ENCODE peak calls at places on chromosomes 5 and 9, in four cellular contexts. One of them, this sample, is unnamed. For H3K4me1, the result is how much of the 10 kb centered on the place peaks cover.

GRCh38 chr5:97044057-97044456 is 98.4 kb downstream of the LIX1 start:
- DNase-seq in tibial nerve: no peak
- DNase-seq in spleen: no peak
- DNase-seq in GM23248: peak
- DNase-seq in this sample: no peak

GRCh38 chr9:8764041-8764440 is 964.5 kb upstream of the DMAC1 start:
- DNase-seq in tibial nerve: no peak
- DNase-seq in spleen: no peak
- DNase-seq in GM23248: no peak
- DNase-seq in this sample: no peak

GRCh38 chr9:84266087-84266561 is 74.4 kb downstream of the SLC28A3 start:
- DNase-seq in tibial nerve: no peak
- DNase-seq in spleen: no peak
- DNase-seq in GM23248: no peak
- DNase-seq in this sample: no peak

GRCh38 chr5:59174248-59174844 is 591.5 kb downstream of the RAB3C start:
- DNase-seq in tibial nerve: no peak
- DNase-seq in spleen: no peak
- DNase-seq in GM23248: peak
- DNase-seq in this sample: no peak

GRCh38 chr9:128724744-128725211 is 851 bp upstream of the ZDHHC12 start:
- DNase-seq in tibial nerve: peak
- DNase-seq in spleen: peak
- DNase-seq in GM23248: peak
- DNase-seq in this sample: peak

GRCh38 chr5:42506662-42507061 is 83.4 kb downstream of the GHR start:
- DNase-seq in tibial nerve: no peak
- DNase-seq in spleen: no peak
- DNase-seq in GM23248: no peak
- DNase-seq in this sample: no peak

GRCh38 chr9:16970321-16970720 is 99.9 kb upstream of the BNC2 start:
- DNase-seq in tibial nerve: no peak
- DNase-seq in spleen: no peak
- DNase-seq in GM23248: peak
- DNase-seq in this sample: no peak

GRCh38 chr9:36154213-36154952 is 14.8 kb upstream of the CCIN start:
- DNase-seq in tibial nerve: no peak
- DNase-seq in spleen: no peak
- DNase-seq in GM23248: peak
- DNase-seq in this sample: no peak

GRCh38 chr9:37667706-37668672 is 17.2 kb downstream of the FRMPD1 start:
- DNase-seq in tibial nerve: no peak
- DNase-seq in spleen: no peak
- DNase-seq in GM23248: no peak
- DNase-seq in this sample: no peak

GRCh38 chr5:42655982-42656660 is 100.5 kb upstream of the CCDC152 start:
- DNase-seq in tibial nerve: no peak
- DNase-seq in spleen: no peak
- DNase-seq in GM23248: peak
- DNase-seq in this sample: no peak

DNA sequence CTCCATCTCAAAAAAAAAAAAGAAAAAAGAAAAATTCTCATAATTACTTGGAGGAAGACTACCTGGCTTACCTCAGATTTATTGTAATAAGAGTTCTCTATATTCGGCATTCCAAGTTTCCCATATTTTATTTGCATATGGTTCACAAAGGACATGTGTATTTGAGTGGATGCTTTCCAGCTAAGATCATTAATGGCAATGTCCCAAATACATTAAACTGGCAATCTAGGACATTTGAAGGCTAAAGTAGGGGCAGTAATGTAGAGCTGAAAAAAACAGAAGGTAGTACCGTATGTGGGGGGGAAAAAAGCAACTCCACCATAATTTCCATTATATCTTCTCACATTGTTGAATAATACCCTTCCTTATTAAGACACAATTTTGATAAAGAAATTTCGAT is 4.9 kb downstream of the TUT7 start:
- DNase-seq in tibial nerve: no peak
- DNase-seq in spleen: no peak
- DNase-seq in GM23248: peak
- DNase-seq in this sample: no peak
- H3K4me1 ChIP-seq in tibial nerve: under half
- H3K4me1 ChIP-seq in spleen: half or more
- H3K4me1 ChIP-seq in GM23248: under half
- H3K4me1 ChIP-seq in this sample: under half

DNA sequence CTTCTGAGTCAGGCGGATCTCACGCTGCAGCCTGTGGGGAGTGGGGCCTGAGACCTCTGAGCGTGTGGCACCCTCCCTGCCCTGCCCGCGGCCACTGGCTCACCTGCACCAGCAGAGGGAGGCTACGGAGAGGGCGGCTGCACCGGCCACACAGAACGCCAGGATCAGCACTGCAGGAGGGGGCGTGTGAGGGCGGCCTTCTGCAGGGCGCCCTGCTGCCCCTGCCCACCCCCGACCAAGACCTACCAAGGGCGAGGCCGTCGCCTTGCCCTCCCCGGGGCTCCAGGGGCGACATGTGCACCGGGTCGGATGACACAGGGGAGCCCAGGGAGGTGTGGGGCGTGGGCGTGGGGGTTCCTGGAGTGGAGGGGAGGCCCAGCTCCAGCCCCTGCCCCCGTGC is 5.4 kb downstream of the NPDC1 start:
- DNase-seq in tibial nerve: no peak
- DNase-seq in spleen: no peak
- DNase-seq in GM23248: no peak
- DNase-seq in this sample: no peak
- H3K4me3 ChIP-seq in tibial nerve: peak
- H3K4me3 ChIP-seq in spleen: no peak
- H3K4me3 ChIP-seq in GM23248: no peak
- H3K4me3 ChIP-seq in this sample: no peak

GRCh38 chr9:1966725-1967366 is 48.3 kb upstream of the SMARCA2 start:
- DNase-seq in tibial nerve: no peak
- DNase-seq in spleen: no peak
- DNase-seq in GM23248: no peak
- DNase-seq in this sample: no peak
- H3K27ac ChIP-seq in tibial nerve: no peak
- H3K27ac ChIP-seq in spleen: no peak
- H3K27ac ChIP-seq in GM23248: no peak
- H3K27ac ChIP-seq in this sample: no peak

GRCh38 chr5:17256171-17256570 is 38.7 kb downstream of the BASP1 start:
- DNase-seq in tibial nerve: no peak
- DNase-seq in spleen: no peak
- DNase-seq in GM23248: no peak
- DNase-seq in this sample: no peak
- H3K4me1 ChIP-seq in tibial nerve: under half
- H3K4me1 ChIP-seq in spleen: under half
- H3K4me1 ChIP-seq in GM23248: half or more
- H3K4me1 ChIP-seq in this sample: under half

GRCh38 chr5:176618783-176619182 is 8.8 kb upstream of the GPRIN1 start:
- DNase-seq in tibial nerve: no peak
- DNase-seq in spleen: no peak
- DNase-seq in GM23248: no peak
- DNase-seq in this sample: no peak
- H3K4me3 ChIP-seq in tibial nerve: no peak
- H3K4me3 ChIP-seq in spleen: no peak
- H3K4me3 ChIP-seq in GM23248: no peak
- H3K4me3 ChIP-seq in this sample: no peak

GRCh38 chr5:151703780-151704179 is 17.1 kb upstream of the SPARC start:
- DNase-seq in tibial nerve: no peak
- DNase-seq in spleen: no peak
- DNase-seq in GM23248: no peak
- DNase-seq in this sample: no peak

GRCh38 chr5:151709109-151709735 is 22.5 kb upstream of the SPARC start:
- DNase-seq in tibial nerve: no peak
- DNase-seq in spleen: no peak
- DNase-seq in GM23248: no peak
- DNase-seq in this sample: no peak

GRCh38 chr5:151706906-151707305 is 20.2 kb upstream of the SPARC start:
- DNase-seq in tibial nerve: no peak
- DNase-seq in spleen: no peak
- DNase-seq in GM23248: peak
- DNase-seq in this sample: no peak

GRCh38 chr5:151707566-151707965 is 20.9 kb upstream of the SPARC start:
- DNase-seq in tibial nerve: no peak
- DNase-seq in spleen: no peak
- DNase-seq in GM23248: no peak
- DNase-seq in this sample: no peak

GRCh38 chr5:151708126-151708525 is 21.4 kb upstream of the SPARC start:
- DNase-seq in tibial nerve: no peak
- DNase-seq in spleen: no peak
- DNase-seq in GM23248: no peak
- DNase-seq in this sample: no peak
- H3K27ac ChIP-seq in tibial nerve: no peak
- H3K27ac ChIP-seq in spleen: no peak
- H3K27ac ChIP-seq in GM23248: no peak
- H3K27ac ChIP-seq in this sample: no peak

DNA sequence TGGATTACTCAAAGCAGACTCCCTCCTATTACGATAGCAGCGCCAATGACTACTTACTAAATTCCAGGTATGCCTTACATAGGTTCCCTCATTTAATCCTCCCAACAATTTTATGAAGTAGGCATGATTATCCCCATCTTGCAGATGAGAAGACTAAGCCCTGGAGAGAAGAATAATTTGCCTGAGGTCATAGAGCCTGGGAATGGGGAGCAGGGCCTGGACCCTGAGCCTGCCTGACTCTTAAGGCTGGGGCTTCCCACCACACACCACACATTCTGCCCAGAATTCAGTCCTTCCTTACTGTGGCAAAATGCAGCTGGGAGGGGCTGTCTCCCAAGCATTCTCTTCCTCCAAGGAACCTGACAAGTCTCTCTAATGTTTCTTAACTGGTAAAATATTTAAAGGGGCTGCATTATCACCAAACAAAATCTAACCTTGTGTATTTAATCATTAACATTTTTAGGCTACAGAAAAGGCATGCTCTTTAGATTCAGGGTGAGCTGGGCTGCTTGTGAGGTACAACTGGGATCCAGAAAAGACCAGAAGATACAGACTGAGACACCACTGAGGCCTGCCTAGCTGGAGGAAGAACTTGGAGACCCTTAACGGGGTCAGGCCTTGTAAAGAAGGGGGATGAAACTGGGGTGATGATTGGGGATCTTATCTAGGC is 26.1 kb downstream of the LHFPL2 start:
- DNase-seq in tibial nerve: no peak
- DNase-seq in spleen: no peak
- DNase-seq in GM23248: no peak
- DNase-seq in this sample: no peak
- H3K4me1 ChIP-seq in tibial nerve: under half
- H3K4me1 ChIP-seq in spleen: under half
- H3K4me1 ChIP-seq in GM23248: under half
- H3K4me1 ChIP-seq in this sample: under half

GRCh38 chr5:4348919-4349318 is 753.3 kb downstream of the IRX1 start:
- DNase-seq in tibial nerve: no peak
- DNase-seq in spleen: no peak
- DNase-seq in GM23248: no peak
- DNase-seq in this sample: no peak
- H3K4me3 ChIP-seq in tibial nerve: no peak
- H3K4me3 ChIP-seq in spleen: no peak
- H3K4me3 ChIP-seq in GM23248: no peak
- H3K4me3 ChIP-seq in this sample: no peak